ENCODE peak calls at places on chromosomes 7 and 10, in four cellular contexts. P is stimulated activated CD8-positive, alpha-beta memory T cell treated with anti-CD3 and anti-CD28 coated beads, Interleukin-15, amount 100 ng/mL, for 4 hours; V is RCC 7860; M is AG08396. N is an unnamed sample.

GRCh38 chr7:129950191-129950940 is 2.4 kb downstream of the UBE2H start:
- DNase-seq in P (no peak), V (no peak), M (no peak), N (no peak)

GRCh38 chr10:29691564-29692064 is 56.8 kb upstream of the SVIL start:
- DNase-seq in P (no peak), V (peak), M (peak), N (no peak)

GRCh38 chr7:22665816-22666375 is 61.1 kb upstream of the IL6 start:
- DNase-seq in P (no peak), V (peak), M (no peak), N (no peak)

GRCh38 chr7:82745820-82746219 is 302.2 kb upstream of the CACNA2D1 start:
- DNase-seq in P (no peak), V (no peak), M (no peak), N (no peak)

GRCh38 chr10:117241541-117242462 is 888 bp downstream of the SLC18A2 start:
- DNase-seq in P (no peak), V (no peak), M (peak), N (no peak)

GRCh38 chr7:127252736-127253288 is at the start of gene GRM8:
- DNase-seq in P (no peak), V (peak), M (peak), N (no peak)

GRCh38 chr7:50508471-50508943 is 56.7 kb downstream of the DDC start:
- DNase-seq in P (no peak), V (no peak), M (no peak), N (no peak)

GRCh38 chr10:118955531-118956252 is 73.8 kb upstream of the NANOS1 start:
- DNase-seq in P (no peak), V (no peak), M (no peak), N (no peak)

GRCh38 chr7:115085421-115085820 is 163.5 kb downstream of the MDFIC start:
- DNase-seq in P (no peak), V (no peak), M (no peak), N (no peak)

N was measured in esophagus squamous epithelium.